ENCODE peak calls at places on chromosomes 12 and 14, in six cellular contexts. D is gastrocnemius medialis, B is cardiac muscle cell, V is ovary, Y is HAP-1, S is RPMI8226. Q is an unnamed sample.

GRCh38 chr14:35456261-35456660 is 51.7 kb upstream of the NFKBIA start:
- DNase-seq in D (no peak), B (no peak), V (no peak), Y (no peak), S (no peak), Q (no peak)

GRCh38 chr12:48132826-48133225 is 13.7 kb downstream of the PFKM start:
- DNase-seq in D (no peak), B (no peak), V (no peak), Y (no peak), S (no peak), Q (no peak)

GRCh38 chr14:69430306-69430939 is 31.9 kb downstream of the SLC39A9 start:
- DNase-seq in D (no peak), B (no peak), V (no peak), Y (no peak), S (no peak), Q (no peak)

GRCh38 chr14:21558703-21559063 is 21.2 kb downstream of the OR10G3 start:
- DNase-seq in D (no peak), B (no peak), V (no peak), Y (no peak), S (no peak), Q (no peak)

GRCh38 chr12:113119980-113120669 is 15.4 kb downstream of the RASAL1 start:
- DNase-seq in D (no peak), B (no peak), V (no peak), Y (no peak), S (no peak), Q (no peak)

GRCh38 chr12:52241205-52241842 is 8.3 kb downstream of the KRT7 start:
- DNase-seq in D (no peak), B (no peak), V (no peak), Y (no peak), S (no peak), Q (peak)

GRCh38 chr12:89709994-89710872 is 1.6 kb upstream of the ATP2B1 start:
- DNase-seq in D (peak), B (no peak), V (peak), Y (peak), S (peak), Q (no peak)

GRCh38 chr14:44798386-44799242 is 163.1 kb downstream of the KLHL28 start:
- DNase-seq in D (no peak), B (no peak), V (no peak), Y (no peak), S (no peak), Q (no peak)

GRCh38 chr14:81302613-81303012 is 81.9 kb upstream of the GTF2A1 start:
- DNase-seq in D (no peak), B (no peak), V (no peak), Y (peak), S (peak), Q (no peak)

GRCh38 chr12:88854260-88854659 is 274.0 kb upstream of the KITLG start:
- DNase-seq in D (no peak), B (peak), V (no peak), Y (no peak), S (no peak), Q (no peak)

GRCh38 chr12:21416611-21417121 is 20.8 kb upstream of the PYROXD1 start:
- DNase-seq in D (no peak), B (no peak), V (no peak), Y (no peak), S (no peak), Q (peak)

GRCh38 chr14:61751475-61751989 is 10.7 kb upstream of the SNAPC1 start:
- DNase-seq in D (no peak), B (peak), V (no peak), Y (no peak), S (no peak), Q (no peak)

GRCh38 chr12:47080725-47081502 is 1.2 kb upstream of the AMIGO2 start:
- DNase-seq in D (peak), B (peak), V (peak), Y (no peak), S (no peak), Q (no peak)

GRCh38 chr14:47435331-47435965 is 240.0 kb downstream of the MDGA2 start:
- DNase-seq in D (no peak), B (no peak), V (no peak), Y (no peak), S (no peak), Q (no peak)

GRCh38 chr12:109130755-109131521 is 14.6 kb downstream of the ACACB start:
- DNase-seq in D (peak), B (no peak), V (no peak), Y (no peak), S (peak), Q (no peak)

GRCh38 chr14:34583525-34583924 is 44.0 kb upstream of the EAPP start:
- DNase-seq in D (no peak), B (no peak), V (no peak), Y (no peak), S (no peak), Q (no peak)

GRCh38 chr12:1691123-1692007 is 495 bp downstream of the ADIPOR2 start:
- DNase-seq in D (no peak), B (peak), V (no peak), Y (peak), S (peak), Q (peak)

GRCh38 chr12:80441921-80442320 is 2.1 kb upstream of the PTPRQ start:
- DNase-seq in D (no peak), B (peak), V (no peak), Y (no peak), S (no peak), Q (no peak)

GRCh38 chr12:64099430-64099829 is 122.7 kb downstream of the KICS2 start:
- DNase-seq in D (no peak), B (peak), V (no peak), Y (no peak), S (no peak), Q (no peak)

Q was measured in NCI-H2171.